ENCODE peak calls at places on chromosomes 6 and 20, in nine cellular contexts. One of them, this sample, is unnamed.

GRCh38 chr20:37071481-37071911 is 24.3 kb downstream of the RBL1 start:
- DNase-seq in left ventricle myocardium inferior: no peak
- DNase-seq in CD8-positive, alpha-beta T cell: peak
- DNase-seq in fibroblast of mammary gland: peak
- DNase-seq in cardiac fibroblast: peak
- DNase-seq in left lung: no peak
- DNase-seq in heart right ventricle: no peak
- DNase-seq in tibial artery: no peak
- DNase-seq in cardiac muscle cell: peak
- DNase-seq in this sample: no peak

GRCh38 chr20:40844285-40844684 is 155.2 kb upstream of the MAFB start:
- DNase-seq in left ventricle myocardium inferior: no peak
- DNase-seq in CD8-positive, alpha-beta T cell: no peak
- DNase-seq in fibroblast of mammary gland: no peak
- DNase-seq in cardiac fibroblast: no peak
- DNase-seq in left lung: no peak
- DNase-seq in heart right ventricle: no peak
- DNase-seq in tibial artery: no peak
- DNase-seq in cardiac muscle cell: no peak
- DNase-seq in this sample: no peak

GRCh38 chr6:166024252-166024651 is 143.4 kb downstream of the TBXT start:
- DNase-seq in left ventricle myocardium inferior: no peak
- DNase-seq in CD8-positive, alpha-beta T cell: no peak
- DNase-seq in fibroblast of mammary gland: no peak
- DNase-seq in cardiac fibroblast: no peak
- DNase-seq in left lung: no peak
- DNase-seq in heart right ventricle: no peak
- DNase-seq in tibial artery: no peak
- DNase-seq in cardiac muscle cell: no peak
- DNase-seq in this sample: no peak

GRCh38 chr20:49276895-49277785 is 717 bp downstream of the ZNFX1 start:
- DNase-seq in left ventricle myocardium inferior: peak
- DNase-seq in CD8-positive, alpha-beta T cell: peak
- DNase-seq in fibroblast of mammary gland: no peak
- DNase-seq in cardiac fibroblast: no peak
- DNase-seq in left lung: peak
- DNase-seq in heart right ventricle: peak
- DNase-seq in tibial artery: peak
- DNase-seq in cardiac muscle cell: no peak
- DNase-seq in this sample: peak

GRCh38 chr20:63885264-63886053 is 9.5 kb upstream of the DNAJC5 start:
- DNase-seq in left ventricle myocardium inferior: no peak
- DNase-seq in CD8-positive, alpha-beta T cell: no peak
- DNase-seq in fibroblast of mammary gland: no peak
- DNase-seq in cardiac fibroblast: no peak
- DNase-seq in left lung: no peak
- DNase-seq in heart right ventricle: no peak
- DNase-seq in tibial artery: no peak
- DNase-seq in cardiac muscle cell: no peak
- DNase-seq in this sample: no peak

GRCh38 chr6:116309001-116309400 is 29.3 kb upstream of the TSPYL1 start:
- DNase-seq in left ventricle myocardium inferior: no peak
- DNase-seq in CD8-positive, alpha-beta T cell: no peak
- DNase-seq in fibroblast of mammary gland: peak
- DNase-seq in cardiac fibroblast: no peak
- DNase-seq in left lung: no peak
- DNase-seq in heart right ventricle: no peak
- DNase-seq in tibial artery: no peak
- DNase-seq in cardiac muscle cell: no peak
- DNase-seq in this sample: no peak

GRCh38 chr6:19812512-19813119 is 24.6 kb upstream of the ID4 start:
- DNase-seq in left ventricle myocardium inferior: no peak
- DNase-seq in CD8-positive, alpha-beta T cell: no peak
- DNase-seq in fibroblast of mammary gland: peak
- DNase-seq in cardiac fibroblast: peak
- DNase-seq in left lung: no peak
- DNase-seq in heart right ventricle: no peak
- DNase-seq in tibial artery: no peak
- DNase-seq in cardiac muscle cell: peak
- DNase-seq in this sample: no peak

GRCh38 chr6:22954749-22955385 is 385.5 kb downstream of the HDGFL1 start:
- DNase-seq in left ventricle myocardium inferior: no peak
- DNase-seq in CD8-positive, alpha-beta T cell: no peak
- DNase-seq in fibroblast of mammary gland: peak
- DNase-seq in cardiac fibroblast: peak
- DNase-seq in left lung: no peak
- DNase-seq in heart right ventricle: no peak
- DNase-seq in tibial artery: no peak
- DNase-seq in cardiac muscle cell: peak
- DNase-seq in this sample: no peak

GRCh38 chr6:137389150-137389664 is 105.0 kb downstream of the OLIG3 start:
- DNase-seq in left ventricle myocardium inferior: no peak
- DNase-seq in CD8-positive, alpha-beta T cell: peak
- DNase-seq in fibroblast of mammary gland: peak
- DNase-seq in cardiac fibroblast: peak
- DNase-seq in left lung: peak
- DNase-seq in heart right ventricle: no peak
- DNase-seq in tibial artery: no peak
- DNase-seq in cardiac muscle cell: peak
- DNase-seq in this sample: no peak

GRCh38 chr20:46217583-46217982 is 90.7 kb downstream of the CDH22 start:
- DNase-seq in left ventricle myocardium inferior: no peak
- DNase-seq in CD8-positive, alpha-beta T cell: no peak
- DNase-seq in fibroblast of mammary gland: no peak
- DNase-seq in cardiac fibroblast: no peak
- DNase-seq in left lung: no peak
- DNase-seq in heart right ventricle: no peak
- DNase-seq in tibial artery: no peak
- DNase-seq in cardiac muscle cell: no peak
- DNase-seq in this sample: no peak

GRCh38 chr6:151001387-151002063 is 136.0 kb downstream of the MTHFD1L start:
- DNase-seq in left ventricle myocardium inferior: no peak
- DNase-seq in CD8-positive, alpha-beta T cell: no peak
- DNase-seq in fibroblast of mammary gland: no peak
- DNase-seq in cardiac fibroblast: no peak
- DNase-seq in left lung: no peak
- DNase-seq in heart right ventricle: no peak
- DNase-seq in tibial artery: no peak
- DNase-seq in cardiac muscle cell: no peak
- DNase-seq in this sample: no peak

GRCh38 chr6:9484091-9484490 is 930.8 kb downstream of the TFAP2A start:
- DNase-seq in left ventricle myocardium inferior: no peak
- DNase-seq in CD8-positive, alpha-beta T cell: no peak
- DNase-seq in fibroblast of mammary gland: peak
- DNase-seq in cardiac fibroblast: peak
- DNase-seq in left lung: no peak
- DNase-seq in heart right ventricle: no peak
- DNase-seq in tibial artery: no peak
- DNase-seq in cardiac muscle cell: peak
- DNase-seq in this sample: no peak

GRCh38 chr20:44448753-44449546 is 26.7 kb upstream of the TTPAL start:
- DNase-seq in left ventricle myocardium inferior: no peak
- DNase-seq in CD8-positive, alpha-beta T cell: no peak
- DNase-seq in fibroblast of mammary gland: peak
- DNase-seq in cardiac fibroblast: no peak
- DNase-seq in left lung: no peak
- DNase-seq in heart right ventricle: no peak
- DNase-seq in tibial artery: no peak
- DNase-seq in cardiac muscle cell: peak
- DNase-seq in this sample: no peak

GRCh38 chr6:89970609-89971337 is 76.5 kb downstream of the GJA10 start:
- DNase-seq in left ventricle myocardium inferior: no peak
- DNase-seq in CD8-positive, alpha-beta T cell: no peak
- DNase-seq in fibroblast of mammary gland: peak
- DNase-seq in cardiac fibroblast: peak
- DNase-seq in left lung: no peak
- DNase-seq in heart right ventricle: peak
- DNase-seq in tibial artery: no peak
- DNase-seq in cardiac muscle cell: peak
- DNase-seq in this sample: peak
- TF ChIP-seq CTCF in left ventricle myocardium inferior: peak
- TF ChIP-seq CTCF in CD8-positive, alpha-beta T cell: peak
- TF ChIP-seq CTCF in fibroblast of mammary gland: peak
- TF ChIP-seq CTCF in cardiac fibroblast: peak
- TF ChIP-seq CTCF in left lung: peak
- TF ChIP-seq CTCF in heart right ventricle: peak
- TF ChIP-seq CTCF in tibial artery: peak
- TF ChIP-seq CTCF in cardiac muscle cell: peak
- TF ChIP-seq CTCF in this sample: peak

DNA sequence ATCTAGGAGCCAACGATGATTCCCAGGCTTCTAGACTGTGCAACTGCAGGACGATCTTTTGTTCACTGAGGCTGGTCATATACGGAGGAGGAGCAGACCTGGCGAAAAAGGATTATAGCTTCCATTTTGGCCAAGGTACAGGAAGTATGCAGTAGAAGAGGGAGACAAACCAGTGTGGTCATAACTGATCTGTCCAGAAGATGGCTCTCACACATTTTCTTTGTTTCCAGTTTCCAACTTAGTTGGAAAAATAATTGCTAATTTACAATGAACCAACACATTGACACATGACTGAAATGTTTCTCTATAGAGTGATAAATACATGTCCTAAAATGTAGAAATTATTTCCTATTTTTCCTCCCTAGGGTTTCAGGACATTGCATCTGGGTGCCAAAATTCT is 364.1 kb upstream of the BTBD3 start:
- DNase-seq in left ventricle myocardium inferior: no peak
- DNase-seq in CD8-positive, alpha-beta T cell: no peak
- DNase-seq in fibroblast of mammary gland: peak
- DNase-seq in cardiac fibroblast: peak
- DNase-seq in left lung: no peak
- DNase-seq in heart right ventricle: no peak
- DNase-seq in tibial artery: no peak
- DNase-seq in cardiac muscle cell: peak
- DNase-seq in this sample: no peak
- TF ChIP-seq CTCF in left ventricle myocardium inferior: peak
- TF ChIP-seq CTCF in CD8-positive, alpha-beta T cell: no peak
- TF ChIP-seq CTCF in fibroblast of mammary gland: peak
- TF ChIP-seq CTCF in cardiac fibroblast: peak
- TF ChIP-seq CTCF in left lung: no peak
- TF ChIP-seq CTCF in heart right ventricle: peak
- TF ChIP-seq CTCF in tibial artery: no peak
- TF ChIP-seq CTCF in cardiac muscle cell: peak
- TF ChIP-seq CTCF in this sample: peak

DNA sequence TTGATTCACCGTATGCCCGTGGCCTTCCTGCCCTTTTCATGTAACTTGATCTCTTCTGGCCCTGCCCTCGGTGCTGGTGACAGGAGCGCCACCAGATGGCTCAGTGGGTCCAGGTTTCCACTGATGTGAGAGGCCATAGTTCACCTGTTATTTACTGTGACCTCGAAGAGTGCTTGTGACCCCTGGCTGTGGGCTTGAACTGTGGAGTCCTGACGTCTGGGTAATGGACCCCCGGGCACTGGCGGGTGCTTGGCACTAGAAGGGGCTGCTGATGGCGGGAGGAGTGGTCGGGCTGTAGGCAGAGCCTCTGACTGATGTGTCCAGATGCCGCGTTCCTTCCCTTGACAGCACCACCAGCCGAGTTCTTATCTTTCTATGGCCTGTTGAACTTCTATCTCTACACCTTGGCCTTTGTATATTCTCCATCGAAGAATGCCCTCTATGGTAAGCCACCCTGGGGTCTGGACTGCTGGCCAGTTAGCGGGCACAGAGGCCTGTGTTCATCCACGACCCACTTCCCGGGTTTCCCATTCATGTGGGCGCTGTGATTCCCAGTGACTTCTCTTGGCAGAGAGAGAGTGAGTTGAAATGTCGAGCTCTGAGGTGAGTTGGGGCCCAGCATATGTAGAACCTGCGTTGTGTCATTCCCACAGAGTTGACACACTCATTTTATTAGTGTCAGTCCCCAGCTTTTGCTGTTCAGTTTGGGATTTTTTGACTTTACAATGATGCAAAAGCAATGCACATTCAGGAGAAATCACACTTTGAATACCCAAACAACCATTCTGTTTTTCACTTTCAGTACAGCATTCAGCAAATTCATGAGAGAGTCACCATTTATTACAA is 14.9 kb downstream of the DYNLT1 start:
- DNase-seq in left ventricle myocardium inferior: no peak
- DNase-seq in CD8-positive, alpha-beta T cell: no peak
- DNase-seq in fibroblast of mammary gland: no peak
- DNase-seq in cardiac fibroblast: no peak
- DNase-seq in left lung: peak
- DNase-seq in heart right ventricle: no peak
- DNase-seq in tibial artery: peak
- DNase-seq in cardiac muscle cell: no peak
- DNase-seq in this sample: no peak
- TF ChIP-seq CTCF in left ventricle myocardium inferior: peak
- TF ChIP-seq CTCF in CD8-positive, alpha-beta T cell: peak
- TF ChIP-seq CTCF in fibroblast of mammary gland: peak
- TF ChIP-seq CTCF in cardiac fibroblast: no peak
- TF ChIP-seq CTCF in left lung: no peak
- TF ChIP-seq CTCF in heart right ventricle: peak
- TF ChIP-seq CTCF in tibial artery: no peak
- TF ChIP-seq CTCF in cardiac muscle cell: no peak
- TF ChIP-seq CTCF in this sample: peak

DNA sequence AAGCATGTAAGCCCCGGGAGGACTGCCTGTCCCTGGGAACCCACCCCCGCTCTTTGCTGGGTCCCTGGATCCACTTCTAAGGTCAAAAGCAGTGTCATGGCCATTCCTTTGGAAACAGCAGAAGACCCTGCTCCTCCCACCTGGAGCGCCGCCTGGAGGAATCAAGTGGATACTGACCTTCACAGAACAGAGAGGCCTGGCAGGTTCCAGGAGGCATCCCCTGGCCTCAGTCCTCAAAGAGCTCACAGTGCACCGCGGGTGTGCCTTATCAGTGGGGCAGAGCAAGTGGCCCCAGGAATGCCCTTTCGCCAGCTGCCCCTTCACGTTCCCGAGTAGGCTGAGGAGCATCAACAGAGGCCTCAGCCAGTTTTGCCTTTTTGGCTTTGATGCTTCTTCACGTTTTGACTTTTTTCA is 11.1 kb upstream of the SLC4A11 start:
- DNase-seq in left ventricle myocardium inferior: no peak
- DNase-seq in CD8-positive, alpha-beta T cell: no peak
- DNase-seq in fibroblast of mammary gland: no peak
- DNase-seq in cardiac fibroblast: no peak
- DNase-seq in left lung: no peak
- DNase-seq in heart right ventricle: no peak
- DNase-seq in tibial artery: no peak
- DNase-seq in cardiac muscle cell: no peak
- DNase-seq in this sample: no peak
- TF ChIP-seq CTCF in left ventricle myocardium inferior: no peak
- TF ChIP-seq CTCF in CD8-positive, alpha-beta T cell: no peak
- TF ChIP-seq CTCF in fibroblast of mammary gland: peak
- TF ChIP-seq CTCF in cardiac fibroblast: peak
- TF ChIP-seq CTCF in left lung: no peak
- TF ChIP-seq CTCF in heart right ventricle: no peak
- TF ChIP-seq CTCF in tibial artery: no peak
- TF ChIP-seq CTCF in cardiac muscle cell: peak
- TF ChIP-seq CTCF in this sample: peak